ENCODE peak calls at places on chromosomes 6 and 20, in four cellular contexts. C, M, T and W are unnamed samples.

GRCh38 chr6:96301781-96302180 is 219.8 kb upstream of the UFL1 start:
- DNase-seq in C (no peak), M (no peak), T (no peak), W (no peak)

GRCh38 chr6:37142047-37142614 is 27.8 kb upstream of the PIM1 start:
- DNase-seq in C (no peak), M (no peak), T (no peak), W (no peak)

GRCh38 chr6:27518881-27519795 is 46.2 kb upstream of the ZNF184 start:
- DNase-seq in C (peak; percentile 58), M (peak; percentile 53), T (peak; percentile 55), W (peak; percentile 73)

GRCh38 chr6:125906158-125906998 is 50.2 kb upstream of the HINT3 start:
- DNase-seq in C (no peak), M (peak; percentile 20), T (peak; percentile 37), W (peak; percentile 36)

GRCh38 chr6:44169886-44170570 is 11.4 kb downstream of the CAPN11 start:
- DNase-seq in C (no peak), M (no peak), T (no peak), W (no peak)

GRCh38 chr6:161748535-161749386 is 474.9 kb upstream of the AGPAT4 start:
- DNase-seq in C (no peak), M (no peak), T (peak; percentile 45), W (peak; percentile 11)

GRCh38 chr6:89776583-89777233 is 42.9 kb downstream of the MDN1 start:
- DNase-seq in C (no peak), M (no peak), T (no peak), W (no peak)

GRCh38 chr6:129863664-129864063 is 2.5 kb upstream of the TMEM244 start:
- DNase-seq in C (no peak), M (no peak), T (no peak), W (no peak)

GRCh38 chr6:88388589-88388988 is 222.4 kb upstream of the CNR1 start:
- DNase-seq in C (no peak), M (no peak), T (no peak), W (no peak)

GRCh38 chr6:35058041-35058675 is 83.0 kb downstream of the TCP11 start:
- DNase-seq in C (no peak), M (no peak), T (peak; percentile 63), W (no peak)

GRCh38 chr6:45880139-45880538 is 135.5 kb downstream of the CLIC5 start:
- DNase-seq in C (no peak), M (no peak), T (no peak), W (no peak)

GRCh38 chr6:49550413-49551125 is at the start of gene C6orf141:
- DNase-seq in C (no peak), M (peak; percentile 24), T (no peak), W (peak; percentile 68)

GRCh38 chr6:34142046-34142445 is 3.8 kb downstream of the GRM4 start:
- DNase-seq in C (no peak), M (no peak), T (no peak), W (no peak)

GRCh38 chr6:137951064-137951597 is 84.1 kb downstream of the TNFAIP3 start:
- DNase-seq in C (no peak), M (no peak), T (no peak), W (no peak)

GRCh38 chr6:11971154-11971553 is 41.0 kb upstream of the HIVEP1 start:
- DNase-seq in C (no peak), M (no peak), T (no peak), W (no peak)

GRCh38 chr6:32816746-32817204 is at the start of gene HLA-DOB:
- DNase-seq in C (no peak), M (peak; percentile 68), T (no peak), W (peak; percentile 84)

GRCh38 chr20:2379511-2380229 is 1.0 kb upstream of the TGM6 start:
- DNase-seq in C (no peak), M (no peak), T (no peak), W (no peak)

GRCh38 chr6:121998631-121999030 is 400.8 kb upstream of the HSF2 start:
- DNase-seq in C (no peak), M (no peak), T (no peak), W (no peak)

GRCh38 chr20:24571159-24571558 is 101.7 kb downstream of the SYNDIG1 start:
- DNase-seq in C (no peak), M (no peak), T (no peak), W (no peak)

GRCh38 chr20:23654005-23654404 is 16.2 kb upstream of the CST3 start:
- DNase-seq in C (no peak), M (no peak), T (no peak), W (no peak)

DNA sequence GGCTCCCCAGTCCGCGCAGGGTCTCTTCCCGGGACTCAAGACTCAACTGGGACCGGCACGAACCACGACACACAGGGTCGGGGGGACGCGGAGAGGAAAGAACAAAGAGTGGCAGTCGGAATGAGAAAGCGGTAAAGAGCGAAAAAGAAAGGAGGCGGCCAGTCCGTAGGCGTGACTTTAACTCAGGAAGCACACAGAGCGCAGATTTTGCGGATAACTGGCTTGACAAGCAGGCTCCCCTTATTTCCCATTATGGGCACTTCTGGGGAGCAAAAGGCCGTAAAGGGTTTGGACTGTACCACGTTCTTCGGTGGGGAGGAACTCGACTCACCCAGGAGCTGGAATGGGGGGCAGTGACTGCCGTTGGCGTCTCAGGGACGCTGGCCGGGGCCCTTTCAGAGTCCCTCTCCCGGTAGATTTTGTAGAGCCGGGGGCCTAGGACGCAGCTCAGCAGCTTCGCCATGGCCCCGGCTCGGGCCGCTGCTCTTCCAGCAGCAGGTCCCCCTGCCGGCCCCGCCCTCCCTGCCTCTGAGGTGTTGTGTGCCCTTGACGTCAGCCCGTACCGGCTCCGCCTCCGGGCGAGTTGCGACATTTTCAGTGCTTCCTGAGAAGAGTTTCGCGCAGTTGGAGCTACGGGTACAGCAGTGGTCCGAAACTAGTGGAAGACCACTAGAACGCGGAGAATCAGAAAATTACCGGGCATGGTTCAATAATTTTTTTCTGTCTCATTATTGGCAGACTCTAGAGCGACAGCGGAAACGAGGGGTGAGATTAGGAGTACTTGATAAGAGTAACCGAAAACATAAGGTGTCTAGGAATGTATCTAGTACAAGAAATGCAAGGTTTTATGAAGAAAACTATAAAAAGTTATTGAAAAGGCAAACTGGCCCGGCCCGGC is at the start of gene ABHD16A:
- DNase-seq in C (peak; percentile 99), M (peak; percentile 97), T (peak; percentile 99), W (peak; percentile 97)
- TF ChIP-seq CTCF in C (peak; percentile 45), M (no peak), T (peak; percentile 27), W (no peak)

GRCh38 chr20:14757728-14758127 is 420.3 kb upstream of the FLRT3 start:
- DNase-seq in C (no peak), M (no peak), T (no peak), W (no peak)
- TF ChIP-seq CTCF in C (no peak), M (no peak), T (no peak), W (no peak)

GRCh38 chr20:15867899-15868298 is 705.3 kb downstream of the KIF16B start:
- DNase-seq in C (no peak), M (no peak), T (no peak), W (no peak)
- TF ChIP-seq CTCF in C (no peak), M (no peak), T (no peak), W (no peak)

GRCh38 chr6:135196739-135197510 is 15.8 kb downstream of the MYB start:
- DNase-seq in C (no peak), M (no peak), T (no peak), W (peak; percentile 12)

GRCh38 chr6:135195045-135195444 is 13.9 kb downstream of the MYB start:
- DNase-seq in C (no peak), M (no peak), T (no peak), W (no peak)

GRCh38 chr6:135193221-135193620 is 12.1 kb downstream of the MYB start:
- DNase-seq in C (no peak), M (no peak), T (no peak), W (no peak)

GRCh38 chr6:135192256-135193174 is 11.4 kb downstream of the MYB start:
- DNase-seq in C (no peak), M (no peak), T (no peak), W (no peak)

DNA sequence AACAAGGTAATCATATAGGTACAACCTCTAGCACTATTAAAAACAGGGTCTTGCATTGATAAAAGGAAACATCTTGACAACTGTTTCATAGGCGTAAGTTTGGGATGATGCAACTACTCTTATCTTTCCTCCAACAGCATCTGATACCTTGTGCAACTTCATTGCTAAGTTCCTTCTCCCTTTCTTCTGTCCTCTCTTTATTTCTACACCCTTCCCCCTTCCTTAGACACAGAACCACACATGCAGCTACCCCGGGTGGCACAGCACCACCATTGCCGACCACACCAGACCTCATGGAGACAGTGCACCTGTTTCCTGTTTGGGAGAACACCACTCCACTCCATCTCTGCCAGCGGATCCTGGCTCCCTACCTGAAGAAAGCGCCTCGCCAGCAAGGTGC is 14.4 kb downstream of the MYB start:
- DNase-seq in C (no peak), M (no peak), T (no peak), W (no peak)
- TF ChIP-seq CTCF in C (no peak), M (no peak), T (no peak), W (no peak)

GRCh38 chr6:98054453-98054852 is 771.4 kb upstream of the MMS22L start:
- DNase-seq in C (no peak), M (no peak), T (no peak), W (no peak)
- TF ChIP-seq CTCF in C (peak; percentile 34), M (no peak), T (no peak), W (no peak)

GRCh38 chr6:170442596-170442995 is 110.5 kb downstream of the PSMB1 start:
- DNase-seq in C (no peak), M (no peak), T (no peak), W (no peak)
- TF ChIP-seq CTCF in C (no peak), M (no peak), T (no peak), W (no peak)

GRCh38 chr6:8530775-8531435 is 95.6 kb upstream of the SLC35B3 start:
- DNase-seq in C (no peak), M (no peak), T (no peak), W (no peak)
- TF ChIP-seq CTCF in C (no peak), M (no peak), T (no peak), W (no peak)

DNA sequence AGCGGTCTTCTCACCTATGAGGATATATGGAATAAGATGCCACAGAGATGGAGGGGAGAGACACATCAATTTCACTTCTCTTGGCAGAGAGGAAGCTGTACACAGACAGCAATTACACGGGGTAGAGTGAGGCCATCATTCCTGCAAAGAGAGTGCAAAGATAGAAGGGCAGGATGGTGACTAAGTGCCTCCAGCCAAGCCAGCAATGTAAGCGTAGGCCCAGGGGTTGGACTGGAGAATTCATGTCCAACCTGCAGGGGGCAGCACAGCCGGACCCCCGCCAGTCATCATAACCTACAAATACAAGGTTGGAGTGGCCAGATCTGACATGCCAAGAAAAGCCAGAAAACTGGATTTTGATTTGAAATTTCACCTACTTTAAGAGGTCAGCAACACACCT is 56.3 kb downstream of the NRN1 start:
- DNase-seq in C (no peak), M (no peak), T (peak; percentile 19), W (peak; percentile 34)
- TF ChIP-seq CTCF in C (peak; percentile 49), M (peak; percentile 45), T (peak; percentile 65), W (peak; percentile 37)

GRCh38 chr20:40892642-40893041 is 136.0 kb upstream of the TOP1 start:
- DNase-seq in C (no peak), M (no peak), T (no peak), W (no peak)
- TF ChIP-seq CTCF in C (no peak), M (no peak), T (no peak), W (no peak)